ENCODE peak calls at places on chromosomes 2 and 18, in seven cellular contexts. One of them, this sample, is unnamed.

GRCh38 chr18:25144835-25145234 is 207.1 kb downstream of the ZNF521 start:
- DNase-seq in substantia nigra: no peak
- DNase-seq in SK-MEL-5: peak
- DNase-seq in stimulated activated CD8-positive, alpha-beta memory T cell treated with anti-CD3 and anti-CD28 coated beads, Interleukin-7, amount 100 ng/mL, for 1 hour: no peak
- DNase-seq in germinal center: no peak
- DNase-seq in stimulated activated CD4-positive, alpha-beta T cell treated with anti-CD3 and anti-CD28 coated beads, Interleukin-1b, Interleukin-23, amount 100 ng/mL, for 24 hours: no peak
- DNase-seq in T follicular helper cell: no peak
- DNase-seq in this sample: no peak

GRCh38 chr18:42893991-42894390 is 221.5 kb downstream of the RIT2 start:
- DNase-seq in germinal center: no peak
- DNase-seq in SK-MEL-5: no peak
- DNase-seq in stimulated activated CD4-positive, alpha-beta T cell treated with anti-CD3 and anti-CD28 coated beads, Interleukin-1b, Interleukin-23, amount 100 ng/mL, for 24 hours: no peak
- DNase-seq in T follicular helper cell: no peak
- DNase-seq in stimulated activated CD8-positive, alpha-beta memory T cell treated with anti-CD3 and anti-CD28 coated beads, Interleukin-7, amount 100 ng/mL, for 1 hour: no peak
- DNase-seq in substantia nigra: no peak
- DNase-seq in this sample: no peak

GRCh38 chr2:136557203-136557602 is 208.1 kb upstream of the THSD7B start:
- DNase-seq in germinal center: no peak
- DNase-seq in SK-MEL-5: no peak
- DNase-seq in T follicular helper cell: no peak
- DNase-seq in stimulated activated CD4-positive, alpha-beta T cell treated with anti-CD3 and anti-CD28 coated beads, Interleukin-1b, Interleukin-23, amount 100 ng/mL, for 24 hours: no peak
- DNase-seq in substantia nigra: no peak
- DNase-seq in stimulated activated CD8-positive, alpha-beta memory T cell treated with anti-CD3 and anti-CD28 coated beads, Interleukin-7, amount 100 ng/mL, for 1 hour: no peak
- DNase-seq in this sample: no peak

GRCh38 chr2:115214050-115214449 is 771.6 kb downstream of the DPP10 start:
- DNase-seq in SK-MEL-5: no peak
- DNase-seq in stimulated activated CD4-positive, alpha-beta T cell treated with anti-CD3 and anti-CD28 coated beads, Interleukin-1b, Interleukin-23, amount 100 ng/mL, for 24 hours: no peak
- DNase-seq in substantia nigra: no peak
- DNase-seq in germinal center: no peak
- DNase-seq in T follicular helper cell: no peak
- DNase-seq in stimulated activated CD8-positive, alpha-beta memory T cell treated with anti-CD3 and anti-CD28 coated beads, Interleukin-7, amount 100 ng/mL, for 1 hour: no peak
- DNase-seq in this sample: no peak

GRCh38 chr18:35407871-35408481 is 30.8 kb upstream of the ZNF396 start:
- DNase-seq in T follicular helper cell: peak
- DNase-seq in substantia nigra: no peak
- DNase-seq in stimulated activated CD4-positive, alpha-beta T cell treated with anti-CD3 and anti-CD28 coated beads, Interleukin-1b, Interleukin-23, amount 100 ng/mL, for 24 hours: peak
- DNase-seq in germinal center: peak
- DNase-seq in SK-MEL-5: peak
- DNase-seq in stimulated activated CD8-positive, alpha-beta memory T cell treated with anti-CD3 and anti-CD28 coated beads, Interleukin-7, amount 100 ng/mL, for 1 hour: no peak
- DNase-seq in this sample: peak

GRCh38 chr2:118176601-118177000 is 88.3 kb downstream of the INSIG2 start:
- DNase-seq in SK-MEL-5: no peak
- DNase-seq in T follicular helper cell: no peak
- DNase-seq in germinal center: no peak
- DNase-seq in stimulated activated CD8-positive, alpha-beta memory T cell treated with anti-CD3 and anti-CD28 coated beads, Interleukin-7, amount 100 ng/mL, for 1 hour: no peak
- DNase-seq in substantia nigra: no peak
- DNase-seq in stimulated activated CD4-positive, alpha-beta T cell treated with anti-CD3 and anti-CD28 coated beads, Interleukin-1b, Interleukin-23, amount 100 ng/mL, for 24 hours: no peak
- DNase-seq in this sample: no peak

GRCh38 chr2:444937-445884 is 157.3 kb upstream of the ALKAL2 start:
- DNase-seq in germinal center: no peak
- DNase-seq in T follicular helper cell: no peak
- DNase-seq in SK-MEL-5: no peak
- DNase-seq in substantia nigra: no peak
- DNase-seq in stimulated activated CD8-positive, alpha-beta memory T cell treated with anti-CD3 and anti-CD28 coated beads, Interleukin-7, amount 100 ng/mL, for 1 hour: no peak
- DNase-seq in stimulated activated CD4-positive, alpha-beta T cell treated with anti-CD3 and anti-CD28 coated beads, Interleukin-1b, Interleukin-23, amount 100 ng/mL, for 24 hours: no peak
- DNase-seq in this sample: no peak

GRCh38 chr2:48209214-48209885 is 303.1 kb upstream of the FBXO11 start:
- DNase-seq in SK-MEL-5: no peak
- DNase-seq in T follicular helper cell: no peak
- DNase-seq in stimulated activated CD4-positive, alpha-beta T cell treated with anti-CD3 and anti-CD28 coated beads, Interleukin-1b, Interleukin-23, amount 100 ng/mL, for 24 hours: no peak
- DNase-seq in stimulated activated CD8-positive, alpha-beta memory T cell treated with anti-CD3 and anti-CD28 coated beads, Interleukin-7, amount 100 ng/mL, for 1 hour: no peak
- DNase-seq in germinal center: no peak
- DNase-seq in substantia nigra: no peak
- DNase-seq in this sample: no peak

GRCh38 chr2:25980076-25980887 is 2.0 kb downstream of the KIF3C start:
- DNase-seq in germinal center: no peak
- DNase-seq in stimulated activated CD8-positive, alpha-beta memory T cell treated with anti-CD3 and anti-CD28 coated beads, Interleukin-7, amount 100 ng/mL, for 1 hour: no peak
- DNase-seq in stimulated activated CD4-positive, alpha-beta T cell treated with anti-CD3 and anti-CD28 coated beads, Interleukin-1b, Interleukin-23, amount 100 ng/mL, for 24 hours: no peak
- DNase-seq in substantia nigra: no peak
- DNase-seq in SK-MEL-5: no peak
- DNase-seq in T follicular helper cell: no peak
- DNase-seq in this sample: no peak

GRCh38 chr2:36357506-36358316 is 2.1 kb downstream of the CRIM1 start:
- DNase-seq in substantia nigra: no peak
- DNase-seq in germinal center: peak
- DNase-seq in SK-MEL-5: peak
- DNase-seq in T follicular helper cell: no peak
- DNase-seq in stimulated activated CD4-positive, alpha-beta T cell treated with anti-CD3 and anti-CD28 coated beads, Interleukin-1b, Interleukin-23, amount 100 ng/mL, for 24 hours: peak
- DNase-seq in stimulated activated CD8-positive, alpha-beta memory T cell treated with anti-CD3 and anti-CD28 coated beads, Interleukin-7, amount 100 ng/mL, for 1 hour: no peak
- DNase-seq in this sample: no peak